ENCODE peak calls at places on chromosomes 1 and 21, in seven cellular contexts. W is AG09319; M is WTC11; Q is CD8-positive, alpha-beta T cell; E is GM13976; B is B cell; H is tibial nerve. S is an unnamed sample.

GRCh38 chr1:6591644-6592043 is 11.0 kb downstream of the KLHL21 start:
- DNase-seq in W (no peak), M (no peak), Q (no peak), E (no peak), B (no peak), H (no peak), S (no peak)

GRCh38 chr1:94326329-94326728 is 88.9 kb upstream of the ARHGAP29 start:
- DNase-seq in W (no peak), M (no peak), Q (no peak), E (no peak), B (no peak), H (no peak), S (no peak)

GRCh38 chr1:248856176-248856575 is 2.7 kb downstream of the ZNF692 start:
- DNase-seq in W (no peak), M (no peak), Q (no peak), E (no peak), B (no peak), H (no peak), S (no peak)

GRCh38 chr1:110890474-110891196 is 17.7 kb downstream of the CD53 start:
- DNase-seq in W (no peak), M (no peak), Q (no peak), E (no peak), B (no peak), H (no peak), S (no peak)

GRCh38 chr1:219120625-219121544 is 52.8 kb upstream of the LYPLAL1 start:
- DNase-seq in W (peak), M (no peak), Q (no peak), E (no peak), B (no peak), H (peak), S (no peak)

GRCh38 chr1:159554681-159555080 is 18.9 kb upstream of the OR10J5 start:
- DNase-seq in W (no peak), M (no peak), Q (no peak), E (no peak), B (no peak), H (no peak), S (no peak)

GRCh38 chr1:108503062-108503740 is 53.1 kb downstream of the NBPF6 start:
- DNase-seq in W (peak), M (no peak), Q (no peak), E (no peak), B (no peak), H (no peak), S (no peak)

GRCh38 chr1:17207966-17208418 is 3.1 kb downstream of the PADI1 start:
- DNase-seq in W (peak), M (no peak), Q (peak), E (peak), B (peak), H (no peak), S (no peak)

GRCh38 chr1:181525104-181525721 is 41.9 kb downstream of the CACNA1E start:
- DNase-seq in W (no peak), M (no peak), Q (no peak), E (no peak), B (no peak), H (no peak), S (no peak)

GRCh38 chr1:110605901-110606783 is at the start of gene KCNA2:
- DNase-seq in W (no peak), M (peak), Q (no peak), E (peak), B (peak), H (no peak), S (peak)

GRCh38 chr21:45973475-45974072 is 8.0 kb upstream of the COL6A1 start:
- DNase-seq in W (peak), M (peak), Q (peak), E (peak), B (peak), H (peak), S (no peak)

GRCh38 chr1:161200992-161201827 is 957 bp upstream of the NDUFS2 start:
- DNase-seq in W (peak), M (no peak), Q (no peak), E (peak), B (no peak), H (peak), S (no peak)

GRCh38 chr1:204407314-204407971 is 4.2 kb downstream of the PPP1R15B start:
- DNase-seq in W (no peak), M (no peak), Q (no peak), E (no peak), B (no peak), H (no peak), S (no peak)

GRCh38 chr1:54227091-54227602 is 27.2 kb downstream of the MRPL37 start:
- DNase-seq in W (no peak), M (no peak), Q (no peak), E (peak), B (no peak), H (no peak), S (no peak)

GRCh38 chr1:158930504-158930903 is 848 bp upstream of the PYHIN1 start:
- DNase-seq in W (no peak), M (no peak), Q (peak), E (no peak), B (no peak), H (no peak), S (no peak)

GRCh38 chr21:33794586-33794985 is 121.0 kb downstream of the ATP5PO start:
- DNase-seq in W (no peak), M (no peak), Q (no peak), E (no peak), B (no peak), H (no peak), S (no peak)

GRCh38 chr1:245234217-245235120 is 79.7 kb downstream of the KIF26B start:
- DNase-seq in W (no peak), M (peak), Q (no peak), E (no peak), B (no peak), H (no peak), S (no peak)

GRCh38 chr1:115006191-115006590 is 23.4 kb upstream of the TSHB start:
- DNase-seq in W (no peak), M (no peak), Q (no peak), E (no peak), B (no peak), H (no peak), S (no peak)

GRCh38 chr1:26169669-26170471 is at the start of gene ZNF593:
- DNase-seq in W (peak), M (peak), Q (peak), E (peak), B (peak), H (peak), S (peak)

GRCh38 chr1:98322966-98323365 is 338.6 kb upstream of the SNX7 start:
- DNase-seq in W (no peak), M (no peak), Q (no peak), E (no peak), B (no peak), H (no peak), S (no peak)

GRCh38 chr21:44360174-44360573 is 6.8 kb downstream of the TRPM2 start:
- DNase-seq in W (no peak), M (no peak), Q (no peak), E (no peak), B (no peak), H (no peak), S (no peak)

GRCh38 chr1:55931272-55931940 is 648.0 kb downstream of the PLPP3 start:
- DNase-seq in W (no peak), M (no peak), Q (no peak), E (no peak), B (no peak), H (no peak), S (no peak)

GRCh38 chr1:34538481-34538880 is 216.4 kb upstream of the GJB5 start:
- DNase-seq in W (no peak), M (no peak), Q (no peak), E (no peak), B (no peak), H (no peak), S (no peak)

GRCh38 chr1:63821650-63822049 is 47.8 kb downstream of the ROR1 start:
- DNase-seq in W (peak), M (no peak), Q (no peak), E (no peak), B (no peak), H (no peak), S (no peak)

GRCh38 chr1:2840036-2840809 is 38.7 kb upstream of the TTC34 start:
- DNase-seq in W (no peak), M (peak), Q (peak), E (no peak), B (no peak), H (no peak), S (no peak)

GRCh38 chr1:31798086-31798432 is 17.8 kb downstream of the SPOCD1 start:
- DNase-seq in W (no peak), M (no peak), Q (no peak), E (no peak), B (peak), H (no peak), S (no peak)

DNA sequence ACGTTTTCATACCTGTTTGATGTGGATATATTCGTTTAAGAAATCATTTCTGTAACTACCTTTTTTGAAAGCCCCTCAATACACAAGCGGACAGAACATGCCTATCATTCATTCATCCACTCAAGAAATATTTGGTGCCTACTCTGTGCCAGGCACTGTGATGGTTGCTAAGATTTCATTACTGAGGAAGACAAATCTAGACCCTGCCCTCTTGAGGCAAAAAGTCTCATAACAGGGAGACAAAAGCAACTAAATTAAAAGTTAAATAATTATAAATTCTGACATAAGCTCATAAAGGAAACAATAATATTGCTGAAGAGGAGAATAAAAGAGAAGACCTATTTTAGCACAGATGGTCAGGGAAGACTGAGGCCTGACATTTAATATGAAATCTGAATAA is 203.5 kb upstream of the ZNHIT6 start:
- DNase-seq in W (no peak), M (no peak), Q (no peak), E (no peak), B (no peak), H (no peak), S (no peak)
- TF ChIP-seq CTCF in W (peak), M (no peak), Q (no peak), E (no peak), B (no peak), H (no peak), S (peak)

GRCh38 chr1:152582647-152583046 is 2.3 kb upstream of the LCE3D start:
- DNase-seq in W (no peak), M (no peak), Q (no peak), E (no peak), B (no peak), H (no peak), S (no peak)

GRCh38 chr1:152580433-152580832 is at the start of gene LCE3D:
- DNase-seq in W (no peak), M (no peak), Q (no peak), E (no peak), B (no peak), H (no peak), S (no peak)

GRCh38 chr1:152585586-152585985 is 5.3 kb upstream of the LCE3D start:
- DNase-seq in W (no peak), M (no peak), Q (no peak), E (no peak), B (no peak), H (no peak), S (no peak)
- TF ChIP-seq CTCF in W (no peak), M (no peak), Q (no peak), E (no peak), B (no peak), H (no peak), S (no peak)

DNA sequence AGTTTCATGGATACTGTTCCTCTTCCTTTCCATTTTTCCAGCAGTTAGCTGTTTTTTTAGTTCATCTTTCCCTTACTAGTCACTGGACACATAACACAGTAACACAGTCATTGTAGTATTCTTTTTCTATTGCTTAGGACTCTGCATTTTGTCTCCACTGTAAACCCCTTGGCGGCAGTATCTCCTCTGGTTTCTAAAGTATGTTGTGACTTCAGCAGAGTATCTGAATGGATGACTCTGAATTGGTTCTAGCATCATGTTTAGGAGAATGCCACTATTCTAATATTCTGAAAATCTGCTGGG is 2.2 kb downstream of the CDC7 start:
- DNase-seq in W (no peak), M (no peak), Q (no peak), E (no peak), B (no peak), H (no peak), S (no peak)
- TF ChIP-seq CTCF in W (peak), M (no peak), Q (no peak), E (no peak), B (no peak), H (no peak), S (no peak)

DNA sequence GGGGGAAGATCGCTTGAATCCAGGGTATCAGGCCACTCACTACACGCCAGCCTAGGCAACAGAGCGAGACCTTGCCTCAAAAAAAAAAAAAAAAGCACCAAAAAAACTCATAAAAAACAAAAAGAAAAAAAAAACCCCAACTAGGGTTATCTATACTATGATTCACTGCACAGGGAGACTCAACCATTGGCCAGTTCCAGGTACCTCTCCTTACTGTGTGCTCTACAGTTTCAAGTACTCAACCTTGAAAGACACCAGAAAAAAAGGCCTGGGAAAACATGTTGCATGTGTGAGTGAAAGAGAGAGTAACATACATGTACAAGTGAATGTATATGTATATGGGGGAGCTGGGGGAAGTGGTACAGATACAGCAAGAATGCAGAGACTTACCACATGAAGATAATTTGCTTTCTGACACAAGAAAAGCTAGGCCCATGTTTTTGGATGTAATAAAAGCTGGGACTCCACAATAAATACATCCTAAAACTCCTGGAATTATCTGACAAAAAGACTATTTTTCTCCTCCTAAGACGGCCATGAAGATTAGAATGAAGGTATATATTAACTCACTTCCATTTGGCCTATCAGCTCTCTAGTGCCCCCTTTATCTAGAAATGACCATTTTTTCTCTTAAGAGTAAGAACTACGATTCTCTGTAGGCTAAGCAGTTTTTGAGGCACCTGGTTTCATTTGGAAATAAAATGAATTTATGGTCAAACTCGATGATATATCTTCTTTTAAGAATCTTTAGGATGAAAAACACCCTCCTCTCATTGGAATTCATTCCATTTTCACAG is 52.2 kb downstream of the SLC27A3 start:
- DNase-seq in W (no peak), M (no peak), Q (no peak), E (no peak), B (no peak), H (no peak), S (no peak)
- TF ChIP-seq CTCF in W (no peak), M (no peak), Q (no peak), E (no peak), B (peak), H (no peak), S (no peak)